ENCODE peak calls at places on chromosomes 12 and 14, in four cellular contexts. B is endothelial cell, U is RWPE2, V is mammary epithelial cell. O is an unnamed sample.

GRCh38 chr12:9721394-9722092 is 11.4 kb downstream of the CLECL1 start:
- DNase-seq in B (no peak), U (no peak), V (no peak), O (no peak)

GRCh38 chr12:11746024-11746771 is 96.7 kb downstream of the ETV6 start:
- DNase-seq in B (no peak), U (peak), V (peak), O (no peak)

GRCh38 chr12:31011336-31011735 is 62.3 kb upstream of the DDX11 start:
- DNase-seq in U (no peak), B (no peak), V (no peak), O (no peak)

GRCh38 chr14:22303589-22304195 is 285.3 kb downstream of the DAD1 start:
- DNase-seq in U (no peak), B (no peak), V (no peak), O (no peak)

GRCh38 chr12:3034067-3034750 is 43.0 kb upstream of the TSPAN9 start:
- DNase-seq in V (peak), U (peak), B (peak), O (peak)

GRCh38 chr12:10409387-10409786 is at the start of gene KLRC4:
- DNase-seq in B (no peak), V (no peak), U (no peak), O (no peak)

GRCh38 chr14:37508500-37508899 is 86.5 kb downstream of the FOXA1 start:
- DNase-seq in V (no peak), B (no peak), U (no peak), O (no peak)

GRCh38 chr12:42426733-42427132 is 100.8 kb downstream of the PPHLN1 start:
- DNase-seq in U (peak), V (peak), B (no peak), O (no peak)

GRCh38 chr12:4104722-4105244 is 168.8 kb upstream of the CCND2 start:
- DNase-seq in V (no peak), B (no peak), U (no peak), O (no peak)

GRCh38 chr12:26298785-26299621 is 103.6 kb downstream of the SSPN start:
- DNase-seq in B (no peak), V (peak), U (no peak), O (no peak)

GRCh38 chr14:89621009-89621421 is 204.0 kb upstream of the FOXN3 start:
- DNase-seq in V (no peak), U (no peak), B (no peak), O (no peak)

GRCh38 chr12:40172879-40173278 is 51.9 kb upstream of the LRRK2 start:
- DNase-seq in B (no peak), V (no peak), U (no peak), O (no peak)

GRCh38 chr14:93132472-93133065 is 16.8 kb upstream of the ITPK1 start:
- DNase-seq in U (no peak), B (peak), V (no peak), O (no peak)

GRCh38 chr12:54622463-54623183 is 12.1 kb downstream of the LACRT start:
- DNase-seq in U (no peak), V (no peak), B (no peak), O (no peak)

GRCh38 chr12:114269153-114269552 is 136.8 kb downstream of the TBX5 start:
- DNase-seq in B (no peak), V (peak), U (no peak), O (no peak)

GRCh38 chr12:65106948-65107347 is 14.2 kb downstream of the WIF1 start:
- DNase-seq in B (no peak), V (no peak), U (no peak), O (no peak)

GRCh38 chr12:86376052-86376451 is 119.9 kb upstream of the MGAT4C start:
- DNase-seq in B (no peak), U (no peak), V (no peak), O (no peak)

GRCh38 chr14:35549551-35549950 is 15.6 kb downstream of the INSM2 start:
- DNase-seq in V (no peak), B (no peak), U (no peak), O (no peak)

GRCh38 chr12:42090899-42091298 is 53.8 kb downstream of the GXYLT1 start:
- DNase-seq in U (no peak), V (peak), B (no peak), O (no peak)

GRCh38 chr14:76056128-76056527 is 70.6 kb downstream of the IFT43 start:
- DNase-seq in B (no peak), U (no peak), V (peak), O (no peak)
- TF ChIP-seq CTCF in B (peak), U (peak), V (peak), O (no peak)

GRCh38 chr12:57775563-57776246 is 3.3 kb downstream of the EEF1AKMT3 start:
- DNase-seq in B (no peak), U (no peak), V (no peak), O (no peak)
- TF ChIP-seq CTCF in B (no peak), U (no peak), V (no peak), O (no peak)

GRCh38 chr12:121114806-121115205 is 17.9 kb upstream of the P2RX7 start:
- DNase-seq in V (no peak), B (no peak), U (no peak), O (no peak)
- TF ChIP-seq CTCF in V (no peak), B (no peak), U (no peak), O (no peak)

GRCh38 chr12:56315626-56316473 is at the start of gene CNPY2:
- DNase-seq in B (peak), U (peak), V (peak), O (peak)
- TF ChIP-seq CTCF in B (peak), U (peak), V (peak), O (no peak)

GRCh38 chr14:79040742-79041249 is 870.6 kb downstream of the NRXN3 start:
- DNase-seq in B (no peak), V (peak), U (no peak), O (no peak)

GRCh38 chr14:79037593-79037992 is 867.4 kb downstream of the NRXN3 start:
- DNase-seq in U (no peak), B (no peak), V (no peak), O (no peak)

GRCh38 chr14:79037114-79037513 is 866.9 kb downstream of the NRXN3 start:
- DNase-seq in U (no peak), V (no peak), B (no peak), O (no peak)

GRCh38 chr14:79036506-79036905 is 866.3 kb downstream of the NRXN3 start:
- DNase-seq in U (no peak), B (no peak), V (no peak), O (no peak)
- TF ChIP-seq CTCF in U (no peak), B (no peak), V (no peak), O (no peak)

GRCh38 chr12:67648306-67649164 is at the start of gene DYRK2:
- DNase-seq in U (peak), B (peak), V (peak), O (peak)
- TF ChIP-seq CTCF in U (no peak), B (no peak), V (peak), O (no peak)

DNA sequence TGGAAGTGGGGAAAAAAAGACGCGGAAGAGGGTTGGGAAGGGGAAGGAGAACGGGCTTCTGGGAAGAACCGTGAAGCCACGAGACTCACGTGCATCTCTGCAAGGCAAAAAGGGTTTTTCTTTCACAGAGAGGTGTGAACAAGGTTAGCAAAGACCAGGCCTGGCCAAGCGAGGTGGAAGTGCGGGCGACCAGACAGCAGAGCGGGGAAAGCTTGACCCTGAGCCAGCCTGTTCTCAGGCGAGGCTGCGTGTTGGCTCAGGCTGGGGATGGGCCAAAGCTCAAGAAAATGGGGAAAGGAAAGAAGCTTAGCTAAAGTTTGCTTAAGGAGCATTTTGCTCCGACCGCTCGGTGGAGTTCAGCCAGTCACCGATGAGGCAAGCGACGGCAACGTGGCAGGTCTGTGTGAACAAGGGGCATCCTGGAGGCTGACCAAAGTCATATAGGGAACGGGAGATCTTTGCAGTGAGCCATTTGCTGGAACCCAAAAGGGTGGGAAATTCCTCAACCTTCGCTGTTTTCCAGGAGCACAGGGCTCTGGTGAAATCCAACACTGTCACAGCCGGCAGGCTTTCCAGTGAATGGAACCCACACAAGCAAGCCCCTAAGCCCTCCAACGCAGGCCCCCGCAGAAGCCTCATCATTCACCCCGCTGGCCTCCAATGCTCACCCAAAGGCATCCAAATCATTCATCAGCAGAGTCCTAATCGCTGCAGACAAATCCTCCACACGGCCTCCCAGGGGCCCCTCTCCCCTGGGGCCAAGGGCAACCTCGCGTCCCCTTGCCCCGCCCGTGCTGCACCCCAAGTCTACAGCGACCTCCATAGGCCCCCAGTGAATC is 793 bp downstream of the ZNF605 start:
- DNase-seq in U (no peak), B (peak), V (peak), O (peak)
- TF ChIP-seq CTCF in U (no peak), B (no peak), V (no peak), O (no peak)

DNA sequence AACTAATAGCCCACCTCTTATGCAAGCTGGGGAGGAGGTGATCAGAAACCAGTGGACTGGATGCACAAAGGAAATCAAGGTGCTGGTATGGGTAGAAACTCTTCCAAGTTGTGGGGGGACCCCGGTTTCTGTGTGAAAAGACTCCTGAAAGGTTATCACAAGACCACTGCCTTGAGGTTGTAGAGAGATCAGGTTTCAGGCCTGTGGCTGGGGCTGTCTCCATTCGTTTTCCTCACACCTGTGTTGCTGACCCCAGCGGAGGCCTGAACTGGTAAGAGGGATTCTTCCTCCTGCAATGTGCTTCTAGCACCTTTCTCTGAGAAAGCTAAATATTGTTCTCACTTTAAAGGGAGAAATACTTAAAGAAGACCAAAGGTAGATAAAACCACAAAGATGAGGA is 9.3 kb upstream of the OR4K5 start:
- DNase-seq in U (no peak), B (no peak), V (no peak), O (no peak)
- TF ChIP-seq CTCF in U (no peak), B (no peak), V (no peak), O (no peak)

O was measured in nephron progenitor cell.